ENCODE peak calls at places on chromosome 18, in four cellular contexts. M is GM12878, B is Peyer's patch, W is endothelial cell of umbilical vein. J is an unnamed sample.
A peak's percentile ranks its signal among the peaks of the same experiment; 100 is the strongest.

GRCh38 chr18:27713037-27713726 is 463.7 kb downstream of the CDH2 start:
- DNase-seq in M (no peak), B (no peak), W (no peak), J (no peak)

GRCh38 chr18:26457611-26458350 is 90.6 kb downstream of the KCTD1 start:
- DNase-seq in B (no peak), W (no peak), M (no peak), J (no peak)

GRCh38 chr18:10936211-10937053 is 212.9 kb downstream of the PIEZO2 start:
- DNase-seq in W (peak; percentile 31), B (no peak), M (no peak), J (no peak)

GRCh38 chr18:59911600-59911999 is 11.8 kb downstream of the PMAIP1 start:
- DNase-seq in M (no peak), W (no peak), B (no peak), J (no peak)

GRCh38 chr18:56517761-56518160 is 120.6 kb downstream of the TXNL1 start:
- DNase-seq in B (no peak), M (no peak), W (no peak), J (no peak)

GRCh38 chr18:26806224-26806623 is 59.3 kb downstream of the AQP4 start:
- DNase-seq in B (no peak), M (no peak), W (no peak), J (no peak)

GRCh38 chr18:44961288-44961687 is 280.6 kb downstream of the SETBP1 start:
- DNase-seq in W (no peak), B (no peak), M (no peak), J (no peak)

GRCh38 chr18:24212939-24213338 is 74.1 kb downstream of the CABYR start:
- DNase-seq in B (no peak), W (peak; percentile 55), M (no peak), J (no peak)

GRCh38 chr18:62396381-62396780 is 71.3 kb downstream of the TNFRSF11A start:
- DNase-seq in M (no peak), W (no peak), B (no peak), J (no peak)

GRCh38 chr18:75111673-75112485 is 97.1 kb downstream of the PTGR3 start:
- DNase-seq in B (peak; percentile 44), W (no peak), M (no peak), J (no peak)

GRCh38 chr18:31942999-31943894 is at the start of gene TRAPPC8:
- DNase-seq in M (peak; percentile 87), B (peak; percentile 99), W (peak; percentile 98), J (peak; percentile 100)
- TF ChIP-seq POLR2A in M (peak; percentile 96), B (peak; percentile 70), W (peak; percentile 84), J (peak; percentile 74)

DNA sequence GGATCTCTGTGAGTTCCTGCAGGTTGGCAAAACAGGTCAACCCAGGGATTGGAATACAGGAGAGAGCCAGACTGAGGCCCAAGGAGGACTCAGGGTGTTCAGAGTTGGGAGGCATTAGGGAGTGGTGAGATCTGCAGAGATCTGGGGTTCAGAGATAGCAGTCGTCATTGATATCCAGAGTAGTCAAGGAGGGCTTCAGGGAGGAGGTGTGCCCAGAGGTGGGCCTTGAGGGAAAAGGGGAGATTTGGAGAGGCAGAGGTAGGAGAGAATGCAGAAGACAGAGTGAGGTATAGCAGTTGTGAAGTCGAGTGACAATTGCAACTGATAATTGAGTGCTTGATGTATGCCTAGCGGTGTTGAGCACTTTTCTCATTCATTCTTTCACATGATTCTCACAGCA is 70.3 kb downstream of the CTIF start:
- DNase-seq in M (no peak), W (no peak), B (no peak), J (no peak)
- TF ChIP-seq POLR2A in M (no peak), W (no peak), B (no peak), J (no peak)

GRCh38 chr18:9017170-9017899 is 85.2 kb upstream of the NDUFV2 start:
- DNase-seq in W (peak; percentile 87), B (peak; percentile 75), M (peak; percentile 20), J (peak; percentile 96)
- TF ChIP-seq POLR2A in W (peak; percentile 23), B (no peak), M (peak; percentile 34), J (peak; percentile 65)

GRCh38 chr18:77131652-77132368 is 773 bp downstream of the MBP start:
- DNase-seq in W (no peak), M (no peak), B (peak; percentile 80), J (peak; percentile 73)
- TF ChIP-seq POLR2A in W (peak; percentile 17), M (peak; percentile 35), B (no peak), J (peak; percentile 52)

GRCh38 chr18:77099501-77100370 is 32.8 kb downstream of the MBP start:
- DNase-seq in B (peak; percentile 77), M (no peak), W (no peak), J (no peak)

GRCh38 chr18:77100751-77101355 is 31.7 kb downstream of the MBP start:
- DNase-seq in W (peak; percentile 13), M (no peak), B (no peak), J (no peak)

GRCh38 chr18:77103181-77103875 is 29.3 kb downstream of the MBP start:
- DNase-seq in W (no peak), B (no peak), M (no peak), J (no peak)

GRCh38 chr18:77102246-77103040 is 30.1 kb downstream of the MBP start:
- DNase-seq in B (no peak), M (peak; percentile 74), W (peak; percentile 65), J (no peak)

GRCh38 chr18:77101410-77102245 is 31.0 kb downstream of the MBP start:
- DNase-seq in B (peak; percentile 88), M (peak; percentile 61), W (peak; percentile 91), J (peak; percentile 34)
- TF ChIP-seq POLR2A in B (no peak), M (peak; percentile 56), W (peak; percentile 52), J (no peak)

GRCh38 chr18:46169464-46169941 is 65.3 kb downstream of the HAUS1 start:
- DNase-seq in W (peak; percentile 23), M (no peak), B (no peak), J (peak; percentile 35)

GRCh38 chr18:46171331-46171730 is 67.1 kb downstream of the HAUS1 start:
- DNase-seq in W (no peak), M (no peak), B (no peak), J (no peak)

GRCh38 chr18:46174317-46175039 is 70.3 kb downstream of the HAUS1 start:
- DNase-seq in B (peak; percentile 54), M (no peak), W (peak; percentile 44), J (peak; percentile 79)

GRCh38 chr18:46179306-46179705 is 75.1 kb downstream of the HAUS1 start:
- DNase-seq in W (no peak), B (no peak), M (no peak), J (no peak)

DNA sequence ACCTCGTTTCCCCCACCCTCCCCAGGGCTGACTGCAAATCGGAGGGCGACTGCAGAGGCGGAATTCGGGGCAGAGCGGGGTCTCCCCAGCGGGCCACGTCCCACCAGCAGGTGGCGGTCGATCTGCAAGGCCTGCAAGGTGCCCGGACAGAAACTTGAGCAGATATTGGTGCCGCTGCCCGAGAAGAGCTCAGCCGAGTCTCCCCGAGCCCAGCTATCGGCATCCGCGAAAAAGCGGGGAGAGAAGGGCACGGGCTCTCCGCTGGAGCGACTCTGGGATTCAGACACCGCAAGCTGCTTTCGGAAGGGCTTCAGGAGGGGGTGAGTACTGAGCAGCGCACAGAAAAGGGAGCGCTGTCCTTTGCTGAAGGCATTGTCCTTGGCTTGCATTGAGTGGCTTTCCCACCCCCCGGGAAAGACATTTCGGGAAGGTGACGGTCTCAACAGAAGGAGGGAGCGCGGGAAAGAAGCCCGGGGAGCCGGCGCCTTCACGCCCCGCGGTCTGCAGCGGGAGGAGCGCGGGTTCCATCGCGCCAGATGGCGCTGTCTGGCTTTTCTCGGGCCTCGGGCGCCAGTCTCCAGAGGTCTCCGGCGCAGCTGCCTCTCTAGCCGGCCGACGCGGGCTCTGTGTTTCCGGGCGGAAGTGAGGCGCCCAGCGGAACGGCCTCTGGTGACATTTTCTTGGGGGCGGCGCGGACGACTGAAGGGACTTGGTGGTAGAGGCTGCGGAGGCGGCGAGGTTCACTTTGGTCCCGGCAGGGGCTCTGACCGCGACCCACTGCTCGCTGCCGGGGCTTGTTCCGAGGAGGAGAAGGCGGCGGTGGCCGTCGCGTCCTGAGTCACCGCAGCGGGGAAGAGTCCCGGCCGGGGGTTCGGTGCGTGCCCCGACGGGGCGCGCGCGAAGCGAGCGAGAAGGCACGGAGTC is 69.5 kb downstream of the HAUS1 start:
- DNase-seq in B (peak; percentile 97), M (peak; percentile 48), W (peak; percentile 90), J (peak; percentile 96)
- TF ChIP-seq POLR2A in B (peak; percentile 54), M (peak; percentile 95), W (peak; percentile 75), J (peak; percentile 84)

DNA sequence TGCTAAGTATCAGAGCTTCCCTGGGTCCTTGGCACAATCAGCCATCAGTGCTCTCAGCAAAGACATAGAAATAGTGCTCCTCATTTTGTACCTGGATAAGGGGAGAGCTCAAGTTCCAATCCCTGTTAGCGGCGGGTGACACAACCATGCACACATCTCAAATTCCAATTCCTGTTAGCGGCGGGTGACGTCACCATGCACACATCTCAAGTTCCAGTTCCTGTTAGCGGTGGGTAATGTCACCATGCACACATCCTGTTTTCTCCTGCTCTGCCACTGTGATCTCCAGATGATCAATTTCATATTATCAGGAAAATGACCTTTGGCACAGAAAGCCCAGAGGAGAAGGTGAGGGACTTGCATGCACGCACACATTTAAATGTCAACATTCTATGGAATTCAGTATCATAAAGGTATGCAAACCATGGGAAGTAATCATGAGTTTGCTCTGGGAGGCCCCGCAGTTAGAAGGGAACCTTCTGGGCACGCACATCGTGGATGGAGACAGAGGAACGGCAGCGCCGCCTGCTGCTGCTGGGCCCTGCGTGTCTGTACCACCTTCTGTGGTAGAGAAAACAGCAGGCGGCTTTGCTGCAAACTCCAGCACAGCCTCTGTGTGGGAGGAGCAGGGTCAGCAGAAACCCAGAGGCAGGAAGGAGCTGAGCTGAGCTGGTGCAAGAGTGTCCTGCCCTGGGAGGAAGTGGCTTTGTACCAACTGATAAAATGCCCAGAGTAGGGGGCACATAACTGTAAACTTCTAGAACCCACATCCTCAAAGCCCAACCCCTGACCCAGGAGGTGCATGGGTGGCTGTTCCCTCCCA is 77.8 kb downstream of the MBP start:
- DNase-seq in B (peak; percentile 96), W (peak; percentile 88), M (peak; percentile 80), J (peak; percentile 72)
- TF ChIP-seq POLR2A in B (no peak), W (no peak), M (no peak), J (no peak)

GRCh38 chr18:3261393-3262233 is at the start of gene MYL12B:
- DNase-seq in B (peak; percentile 91), W (peak; percentile 80), M (no peak), J (peak; percentile 92)
- TF ChIP-seq POLR2A in B (peak; percentile 79), W (peak; percentile 75), M (peak; percentile 95), J (peak; percentile 92)

GRCh38 chr18:38933322-38933721 is 1367.7 kb upstream of the CELF4 start:
- DNase-seq in B (no peak), W (no peak), M (no peak), J (no peak)
- TF ChIP-seq POLR2A in B (no peak), W (no peak), M (no peak), J (no peak)

J was measured in erythroblast.